ENCODE peak calls at places on chromosomes 2 and 18, in five cellular contexts. One of them, this sample, is unnamed.

GRCh38 chr2:37623971-37624897 is 47.2 kb downstream of the CDC42EP3 start:
- DNase-seq in neural progenitor cell: no peak
- DNase-seq in H9: no peak
- DNase-seq in CD8-positive, alpha-beta memory T cell: no peak
- DNase-seq in fibroblast of lung: peak; percentile 52
- DNase-seq in this sample: no peak

GRCh38 chr18:55110436-55110835 is 151.2 kb upstream of the CCDC68 start:
- DNase-seq in neural progenitor cell: no peak
- DNase-seq in H9: no peak
- DNase-seq in CD8-positive, alpha-beta memory T cell: no peak
- DNase-seq in fibroblast of lung: no peak
- DNase-seq in this sample: no peak

GRCh38 chr2:133657591-133657990 is 89.3 kb upstream of the NCKAP5 start:
- DNase-seq in neural progenitor cell: no peak
- DNase-seq in H9: no peak
- DNase-seq in CD8-positive, alpha-beta memory T cell: no peak
- DNase-seq in fibroblast of lung: no peak
- DNase-seq in this sample: no peak

GRCh38 chr2:127479219-127479825 is 47.0 kb downstream of the IWS1 start:
- DNase-seq in neural progenitor cell: peak; percentile 70
- DNase-seq in H9: no peak
- DNase-seq in CD8-positive, alpha-beta memory T cell: no peak
- DNase-seq in fibroblast of lung: peak; percentile 81
- DNase-seq in this sample: no peak

GRCh38 chr18:67199993-67200617 is 316.4 kb downstream of the DSEL start:
- DNase-seq in neural progenitor cell: peak; percentile 60
- DNase-seq in H9: no peak
- DNase-seq in CD8-positive, alpha-beta memory T cell: no peak
- DNase-seq in fibroblast of lung: peak; percentile 78
- DNase-seq in this sample: no peak

GRCh38 chr18:55821219-55821618 is 233.2 kb upstream of the TCF4 start:
- DNase-seq in neural progenitor cell: no peak
- DNase-seq in H9: no peak
- DNase-seq in CD8-positive, alpha-beta memory T cell: no peak
- DNase-seq in fibroblast of lung: peak; percentile 31
- DNase-seq in this sample: no peak

GRCh38 chr2:219496781-219497494 is 1.8 kb upstream of the GMPPA start:
- DNase-seq in neural progenitor cell: peak; percentile 48
- DNase-seq in H9: no peak
- DNase-seq in CD8-positive, alpha-beta memory T cell: no peak
- DNase-seq in fibroblast of lung: peak; percentile 24
- DNase-seq in this sample: no peak

GRCh38 chr2:17959833-17960232 is 81.4 kb downstream of the KCNS3 start:
- DNase-seq in neural progenitor cell: no peak
- DNase-seq in H9: no peak
- DNase-seq in CD8-positive, alpha-beta memory T cell: no peak
- DNase-seq in fibroblast of lung: no peak
- DNase-seq in this sample: no peak

GRCh38 chr2:212892193-212892592 is 259.2 kb downstream of the IKZF2 start:
- DNase-seq in neural progenitor cell: peak; percentile 50
- DNase-seq in H9: no peak
- DNase-seq in CD8-positive, alpha-beta memory T cell: no peak
- DNase-seq in fibroblast of lung: peak; percentile 67
- DNase-seq in this sample: peak; percentile 29

GRCh38 chr2:1672738-1673137 is 71.6 kb downstream of the PXDN start:
- DNase-seq in neural progenitor cell: no peak
- DNase-seq in H9: no peak
- DNase-seq in CD8-positive, alpha-beta memory T cell: no peak
- DNase-seq in fibroblast of lung: no peak
- DNase-seq in this sample: no peak

GRCh38 chr2:156436477-156437085 is 402 bp downstream of the GPD2 start:
- DNase-seq in neural progenitor cell: peak; percentile 33
- DNase-seq in H9: no peak
- DNase-seq in CD8-positive, alpha-beta memory T cell: no peak
- DNase-seq in fibroblast of lung: peak; percentile 37
- DNase-seq in this sample: peak; percentile 47

GRCh38 chr18:76494541-76495403 is at the start of gene ZNF516:
- DNase-seq in neural progenitor cell: peak; percentile 87
- DNase-seq in H9: no peak
- DNase-seq in CD8-positive, alpha-beta memory T cell: no peak
- DNase-seq in fibroblast of lung: peak; percentile 52
- DNase-seq in this sample: no peak

GRCh38 chr2:235976956-235977355 is 191.2 kb downstream of the GBX2 start:
- DNase-seq in neural progenitor cell: no peak
- DNase-seq in H9: no peak
- DNase-seq in CD8-positive, alpha-beta memory T cell: no peak
- DNase-seq in fibroblast of lung: no peak
- DNase-seq in this sample: no peak

GRCh38 chr2:178450574-178451429 is at the start of the genes PJVK and PRKRA:
- DNase-seq in neural progenitor cell: peak; percentile 98
- DNase-seq in H9: peak; percentile 97
- DNase-seq in CD8-positive, alpha-beta memory T cell: peak; percentile 93
- DNase-seq in fibroblast of lung: peak; percentile 98
- DNase-seq in this sample: peak; percentile 96

GRCh38 chr2:108588070-108588668 is 53.9 kb downstream of the LIMS1 start:
- DNase-seq in neural progenitor cell: no peak
- DNase-seq in H9: no peak
- DNase-seq in CD8-positive, alpha-beta memory T cell: no peak
- DNase-seq in fibroblast of lung: no peak
- DNase-seq in this sample: no peak

GRCh38 chr18:32286749-32287148 is 96.9 kb downstream of the MEP1B start:
- DNase-seq in neural progenitor cell: no peak
- DNase-seq in H9: no peak
- DNase-seq in CD8-positive, alpha-beta memory T cell: no peak
- DNase-seq in fibroblast of lung: no peak
- DNase-seq in this sample: no peak

GRCh38 chr2:85435986-85436835 is 17.7 kb downstream of the SH2D6 start:
- DNase-seq in neural progenitor cell: no peak
- DNase-seq in H9: no peak
- DNase-seq in CD8-positive, alpha-beta memory T cell: no peak
- DNase-seq in fibroblast of lung: no peak
- DNase-seq in this sample: peak; percentile 32
- H3K4me1 ChIP-seq in neural progenitor cell: peaks cover 19% of the 10 kb centered on the region
- H3K4me1 ChIP-seq in H9: peaks cover 11% of the 10 kb centered on the region
- H3K4me1 ChIP-seq in CD8-positive, alpha-beta memory T cell: peaks cover 22% of the 10 kb centered on the region
- H3K4me1 ChIP-seq in fibroblast of lung: peaks cover 30% of the 10 kb centered on the region
- H3K4me1 ChIP-seq in this sample: peaks cover 25% of the 10 kb centered on the region

GRCh38 chr2:152585830-152586484 is 131.3 kb downstream of the PRPF40A start:
- DNase-seq in neural progenitor cell: no peak
- DNase-seq in H9: no peak
- DNase-seq in CD8-positive, alpha-beta memory T cell: no peak
- DNase-seq in fibroblast of lung: peak; percentile 97
- DNase-seq in this sample: no peak

GRCh38 chr2:152584301-152584700 is 133.0 kb downstream of the PRPF40A start:
- DNase-seq in neural progenitor cell: no peak
- DNase-seq in H9: no peak
- DNase-seq in CD8-positive, alpha-beta memory T cell: no peak
- DNase-seq in fibroblast of lung: no peak
- DNase-seq in this sample: no peak

GRCh38 chr2:152588911-152589310 is 128.3 kb downstream of the PRPF40A start:
- DNase-seq in neural progenitor cell: no peak
- DNase-seq in H9: no peak
- DNase-seq in CD8-positive, alpha-beta memory T cell: no peak
- DNase-seq in fibroblast of lung: no peak
- DNase-seq in this sample: no peak

GRCh38 chr2:152583512-152584188 is 133.6 kb downstream of the PRPF40A start:
- DNase-seq in neural progenitor cell: no peak
- DNase-seq in H9: no peak
- DNase-seq in CD8-positive, alpha-beta memory T cell: no peak
- DNase-seq in fibroblast of lung: no peak
- DNase-seq in this sample: no peak

DNA sequence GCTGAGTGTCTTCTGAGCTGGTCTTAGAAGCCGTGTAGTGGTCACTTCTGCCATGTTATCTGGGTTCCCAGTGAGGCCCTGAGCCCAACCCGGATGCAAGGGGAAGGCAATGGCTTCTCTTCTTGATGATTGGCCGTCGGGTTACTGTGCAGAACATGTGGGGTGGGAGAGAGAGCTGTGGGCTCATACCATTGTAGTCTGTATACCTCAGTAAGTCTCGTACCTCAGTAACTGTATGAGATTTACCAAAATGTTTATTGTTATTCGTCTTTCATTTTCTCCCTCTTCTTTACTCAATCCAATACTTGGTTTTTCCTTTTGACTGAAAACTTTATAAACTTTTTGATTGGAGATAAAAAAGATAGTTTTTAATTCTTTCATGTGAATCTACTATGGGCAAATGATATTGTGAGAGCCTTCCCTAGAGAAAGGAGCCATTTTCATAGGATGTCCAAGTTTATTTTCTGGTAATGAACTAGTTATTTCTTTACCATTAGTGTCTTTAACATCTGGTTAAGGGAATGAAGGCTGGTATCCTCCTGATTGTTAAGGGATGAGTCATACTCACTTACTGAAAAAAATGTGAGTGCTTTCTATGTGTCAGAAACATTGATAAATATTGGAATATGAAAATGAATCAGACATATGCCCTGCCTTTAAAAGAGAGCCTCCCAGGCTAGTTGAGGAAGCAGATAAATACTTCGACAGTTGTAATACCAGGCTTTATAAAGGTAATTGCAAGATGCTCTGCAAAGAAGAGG is 129.9 kb downstream of the PRPF40A start:
- DNase-seq in neural progenitor cell: no peak
- DNase-seq in H9: no peak
- DNase-seq in CD8-positive, alpha-beta memory T cell: no peak
- DNase-seq in fibroblast of lung: peak; percentile 43
- DNase-seq in this sample: no peak
- H3K4me1 ChIP-seq in neural progenitor cell: no peaks in the 10 kb centered on the region
- H3K4me1 ChIP-seq in H9: no peaks in the 10 kb centered on the region
- H3K4me1 ChIP-seq in CD8-positive, alpha-beta memory T cell: no peaks in the 10 kb centered on the region
- H3K4me1 ChIP-seq in fibroblast of lung: peaks cover 20% of the 10 kb centered on the region
- H3K4me1 ChIP-seq in this sample: no peaks in the 10 kb centered on the region

GRCh38 chr2:11312770-11313471 is 31.5 kb downstream of the ROCK2 start:
- DNase-seq in neural progenitor cell: no peak
- DNase-seq in H9: no peak
- DNase-seq in CD8-positive, alpha-beta memory T cell: no peak
- DNase-seq in fibroblast of lung: no peak
- DNase-seq in this sample: no peak

GRCh38 chr2:11315074-11315705 is 29.2 kb downstream of the ROCK2 start:
- DNase-seq in neural progenitor cell: no peak
- DNase-seq in H9: no peak
- DNase-seq in CD8-positive, alpha-beta memory T cell: no peak
- DNase-seq in fibroblast of lung: no peak
- DNase-seq in this sample: no peak

GRCh38 chr2:11310212-11310611 is 34.2 kb downstream of the ROCK2 start:
- DNase-seq in neural progenitor cell: no peak
- DNase-seq in H9: no peak
- DNase-seq in CD8-positive, alpha-beta memory T cell: no peak
- DNase-seq in fibroblast of lung: peak; percentile 59
- DNase-seq in this sample: no peak

GRCh38 chr2:11311543-11311942 is 32.9 kb downstream of the ROCK2 start:
- DNase-seq in neural progenitor cell: no peak
- DNase-seq in H9: no peak
- DNase-seq in CD8-positive, alpha-beta memory T cell: no peak
- DNase-seq in fibroblast of lung: no peak
- DNase-seq in this sample: no peak

DNA sequence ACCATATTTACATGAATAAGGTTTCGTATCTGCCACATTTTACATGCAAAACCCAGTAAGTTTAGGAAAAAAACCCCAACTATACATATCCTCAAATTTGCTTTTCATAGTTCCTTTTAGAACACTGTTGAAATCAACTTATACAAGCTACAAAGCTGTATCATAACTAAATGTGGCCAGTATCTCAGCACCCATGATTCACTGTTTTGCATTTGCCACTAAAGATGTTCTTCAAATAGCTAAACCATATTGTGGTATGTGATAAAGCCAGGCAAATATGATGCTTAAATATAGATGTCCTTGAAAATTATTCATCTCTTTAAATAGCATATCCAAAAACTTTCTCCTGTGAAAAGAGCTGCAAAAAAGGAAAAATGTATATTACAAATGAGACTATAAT is 30.0 kb downstream of the ROCK2 start:
- DNase-seq in neural progenitor cell: no peak
- DNase-seq in H9: no peak
- DNase-seq in CD8-positive, alpha-beta memory T cell: no peak
- DNase-seq in fibroblast of lung: no peak
- DNase-seq in this sample: no peak
- H3K4me1 ChIP-seq in neural progenitor cell: peaks cover 3% of the 10 kb centered on the region
- H3K4me1 ChIP-seq in H9: no peaks in the 10 kb centered on the region
- H3K4me1 ChIP-seq in CD8-positive, alpha-beta memory T cell: no peaks in the 10 kb centered on the region
- H3K4me1 ChIP-seq in fibroblast of lung: no peaks in the 10 kb centered on the region
- H3K4me1 ChIP-seq in this sample: no peaks in the 10 kb centered on the region

DNA sequence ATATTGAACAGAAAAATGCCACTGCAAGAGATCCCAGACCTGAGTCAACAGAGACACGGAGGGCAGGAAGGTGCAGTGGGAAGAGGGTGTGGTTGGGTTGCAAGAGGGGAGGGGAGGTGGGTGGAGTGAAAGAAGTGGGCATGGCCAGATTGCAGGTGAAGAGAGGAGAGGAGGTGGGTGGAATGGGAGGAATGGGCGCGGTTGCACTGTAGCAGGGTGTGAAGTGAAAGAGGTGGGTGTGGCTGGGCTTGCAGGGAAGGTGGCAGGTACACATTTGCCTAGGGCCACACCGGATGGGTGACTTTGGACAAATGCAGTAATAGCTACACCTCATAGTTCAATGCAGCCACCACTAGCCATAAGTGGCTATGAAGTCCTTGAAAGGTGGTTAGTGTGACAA is 71.1 kb downstream of the DOCK10 start:
- DNase-seq in neural progenitor cell: no peak
- DNase-seq in H9: peak; percentile 85
- DNase-seq in CD8-positive, alpha-beta memory T cell: no peak
- DNase-seq in fibroblast of lung: no peak
- DNase-seq in this sample: no peak
- H3K4me1 ChIP-seq in neural progenitor cell: peaks cover 6% of the 10 kb centered on the region
- H3K4me1 ChIP-seq in H9: no peaks in the 10 kb centered on the region
- H3K4me1 ChIP-seq in CD8-positive, alpha-beta memory T cell: peaks cover 46% of the 10 kb centered on the region
- H3K4me1 ChIP-seq in fibroblast of lung: peaks cover 3% of the 10 kb centered on the region
- H3K4me1 ChIP-seq in this sample: no peaks in the 10 kb centered on the region

GRCh38 chr2:136108461-136108860 is 9.5 kb downstream of the CXCR4 start:
- DNase-seq in neural progenitor cell: no peak
- DNase-seq in H9: no peak
- DNase-seq in CD8-positive, alpha-beta memory T cell: no peak
- DNase-seq in fibroblast of lung: no peak
- DNase-seq in this sample: no peak

GRCh38 chr2:136107238-136108033 is 10.5 kb downstream of the CXCR4 start:
- DNase-seq in neural progenitor cell: no peak
- DNase-seq in H9: no peak
- DNase-seq in CD8-positive, alpha-beta memory T cell: no peak
- DNase-seq in fibroblast of lung: no peak
- DNase-seq in this sample: no peak

GRCh38 chr2:136112317-136112891 is 5.5 kb downstream of the CXCR4 start:
- DNase-seq in neural progenitor cell: peak; percentile 28
- DNase-seq in H9: no peak
- DNase-seq in CD8-positive, alpha-beta memory T cell: no peak
- DNase-seq in fibroblast of lung: no peak
- DNase-seq in this sample: peak; percentile 30

GRCh38 chr2:136112949-136113766 is 4.8 kb downstream of the CXCR4 start:
- DNase-seq in neural progenitor cell: no peak
- DNase-seq in H9: no peak
- DNase-seq in CD8-positive, alpha-beta memory T cell: no peak
- DNase-seq in fibroblast of lung: no peak
- DNase-seq in this sample: no peak

DNA sequence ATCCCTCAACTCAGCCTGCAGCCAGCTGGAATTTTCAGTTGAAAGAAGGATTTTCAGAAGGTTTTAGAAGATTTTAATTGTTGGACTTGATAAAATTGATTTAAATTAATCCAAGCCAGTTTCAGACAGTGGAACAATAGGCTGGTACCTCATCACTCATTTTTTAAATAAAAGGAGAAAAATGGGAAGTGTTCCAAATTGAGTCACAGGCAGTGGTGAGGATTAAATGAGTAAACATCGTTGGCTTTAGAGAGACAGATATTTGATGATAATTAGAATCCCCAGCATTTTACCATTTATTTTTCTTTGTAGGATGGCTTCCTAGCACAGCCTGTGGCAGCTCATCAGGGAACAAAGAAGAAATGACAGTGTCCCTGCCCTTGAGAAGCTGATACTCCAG is 7.4 kb downstream of the CXCR4 start:
- DNase-seq in neural progenitor cell: no peak
- DNase-seq in H9: no peak
- DNase-seq in CD8-positive, alpha-beta memory T cell: no peak
- DNase-seq in fibroblast of lung: no peak
- DNase-seq in this sample: no peak
- H3K4me1 ChIP-seq in neural progenitor cell: peaks cover 16% of the 10 kb centered on the region
- H3K4me1 ChIP-seq in H9: no peaks in the 10 kb centered on the region
- H3K4me1 ChIP-seq in CD8-positive, alpha-beta memory T cell: peaks cover 26% of the 10 kb centered on the region
- H3K4me1 ChIP-seq in fibroblast of lung: no peaks in the 10 kb centered on the region
- H3K4me1 ChIP-seq in this sample: peaks cover 23% of the 10 kb centered on the region

This sample was measured in DND-41.